ENCODE peak calls at places on chromosome 1, in ten cellular contexts. Z is retinal pigment epithelial cell; R is fibroblast of lung; W is CD4-positive, alpha-beta T cell; C is fibroblast of pulmonary artery; G is lower leg skin; S is HFF-Myc; B is epithelial cell of esophagus; D is tibial artery; P is PC-9. V is an unnamed sample.

GRCh38 chr1:229871078-229871676 is 195.9 kb upstream of the GALNT2 start:
- DNase-seq in S (no peak), W (no peak), P (no peak), C (no peak), D (no peak), Z (no peak), B (no peak), G (no peak), R (no peak), V (no peak)

GRCh38 chr1:111818081-111818480 is 62.4 kb downstream of the DDX20 start:
- DNase-seq in Z (no peak), R (no peak), S (no peak), B (no peak), G (peak), C (no peak), P (no peak), W (no peak), D (no peak), V (no peak)

GRCh38 chr1:227994632-227995300 is 12.0 kb upstream of the WNT3A start:
- DNase-seq in S (no peak), C (no peak), G (peak), R (no peak), D (no peak), Z (no peak), B (no peak), P (no peak), W (no peak), V (no peak)

GRCh38 chr1:31669786-31670582 is 25.3 kb upstream of the PEF1 start:
- DNase-seq in W (no peak), G (peak), Z (peak), C (peak), S (no peak), P (peak), B (peak), R (peak), D (peak), V (peak)

GRCh38 chr1:84253041-84253440 is 48.5 kb upstream of the SAMD13 start:
- DNase-seq in P (no peak), S (no peak), G (no peak), R (no peak), D (no peak), C (peak), Z (no peak), B (peak), W (no peak), V (no peak)

GRCh38 chr1:205528887-205529825 is 24.7 kb downstream of the CDK18 start:
- DNase-seq in S (no peak), B (peak), G (peak), Z (no peak), W (peak), D (peak), P (peak), R (peak), C (peak), V (no peak)

GRCh38 chr1:165508291-165508690 is 35.5 kb upstream of the LRRC52 start:
- DNase-seq in G (no peak), D (no peak), C (no peak), S (no peak), B (no peak), R (no peak), Z (no peak), P (no peak), W (no peak), V (no peak)

GRCh38 chr1:2468041-2468472 is 8.0 kb upstream of the PLCH2 start:
- DNase-seq in R (peak), C (peak), S (no peak), Z (no peak), P (peak), G (no peak), W (peak), B (no peak), D (no peak), V (no peak)

GRCh38 chr1:84698151-84698651 is 7.9 kb upstream of the SSX2IP start:
- DNase-seq in B (peak), C (peak), W (no peak), D (no peak), Z (no peak), P (no peak), S (peak), R (peak), G (no peak), V (no peak)

GRCh38 chr1:30323352-30323751 is 400.0 kb downstream of the MATN1 start:
- DNase-seq in S (no peak), B (no peak), G (peak), R (no peak), W (no peak), P (no peak), Z (no peak), D (no peak), C (no peak), V (no peak)
- TF ChIP-seq CTCF in S (no peak), B (no peak), G (no peak), R (no peak), W (no peak), P (no peak), Z (no peak), D (no peak), C (no peak), V (no peak)

GRCh38 chr1:11923827-11924113 is 2.5 kb downstream of the KIAA2013 start:
- DNase-seq in B (no peak), S (no peak), D (no peak), Z (no peak), R (no peak), P (no peak), W (no peak), C (no peak), G (no peak), V (no peak)
- TF ChIP-seq CTCF in B (no peak), S (no peak), D (no peak), Z (no peak), R (no peak), P (no peak), W (no peak), C (no peak), G (no peak), V (no peak)

GRCh38 chr1:108963052-108963686 is at the start of gene CLCC1:
- DNase-seq in G (peak), S (peak), R (peak), P (peak), B (peak), C (peak), W (peak), Z (peak), D (peak), V (peak)

GRCh38 chr1:108960719-108961118 is 2.6 kb downstream of the CLCC1 start:
- DNase-seq in Z (no peak), R (no peak), P (no peak), W (no peak), S (no peak), B (no peak), C (no peak), G (no peak), D (no peak), V (no peak)

GRCh38 chr1:108962681-108963051 is 618 bp downstream of the CLCC1 start:
- DNase-seq in Z (no peak), B (peak), W (peak), C (peak), R (no peak), D (peak), P (peak), G (no peak), S (no peak), V (no peak)

GRCh38 chr1:108961752-108962486 is 1.4 kb downstream of the CLCC1 start:
- DNase-seq in R (no peak), G (no peak), S (no peak), C (no peak), P (no peak), B (no peak), D (no peak), W (no peak), Z (no peak), V (no peak)

GRCh38 chr1:108961198-108961597 is 2.1 kb downstream of the CLCC1 start:
- DNase-seq in B (no peak), G (no peak), R (no peak), W (no peak), S (no peak), C (no peak), D (no peak), Z (no peak), P (no peak), V (no peak)
- TF ChIP-seq CTCF in B (no peak), G (no peak), R (no peak), W (no peak), S (no peak), C (no peak), D (no peak), Z (no peak), P (no peak), V (no peak)

GRCh38 chr1:19300211-19300610 is 11.6 kb upstream of the AKR7A3 start:
- DNase-seq in B (no peak), G (no peak), Z (no peak), R (no peak), C (no peak), P (no peak), D (no peak), W (no peak), S (no peak), V (no peak)
- TF ChIP-seq CTCF in B (no peak), G (no peak), Z (no peak), R (no peak), C (no peak), P (no peak), D (no peak), W (no peak), S (no peak), V (no peak)

GRCh38 chr1:55039342-55040082 is at the start of gene PCSK9:
- DNase-seq in G (no peak), D (no peak), C (peak), R (peak), Z (no peak), W (no peak), B (peak), P (peak), S (no peak), V (no peak)
- TF ChIP-seq CTCF in G (no peak), D (no peak), C (no peak), R (no peak), Z (no peak), W (no peak), B (no peak), P (no peak), S (no peak), V (no peak)

GRCh38 chr1:203031467-203031866 is 5.2 kb downstream of the PPFIA4 start:
- DNase-seq in C (no peak), G (no peak), W (no peak), B (no peak), Z (no peak), D (no peak), R (no peak), P (no peak), S (no peak), V (no peak)
- TF ChIP-seq CTCF in C (peak), G (no peak), W (no peak), B (peak), Z (peak), D (no peak), R (peak), P (peak), S (peak), V (no peak)

V was measured in kidney epithelial cell.